ENCODE peak calls at places on chromosomes 3 and 15, in seven cellular contexts. I is transverse colon; C is cardiac muscle cell; Y is lower lobe of right lung; D is CD4-positive, CD25-positive, alpha-beta regulatory T cell; B is HCT116; A is tibial artery. W is an unnamed sample.
A peak's percentile ranks its signal among the peaks of the same experiment; 100 is the strongest.

GRCh38 chr3:96756516-96756915 is 57.9 kb upstream of the EPHA6 start:
- DNase-seq in Y (no peak), C (no peak), A (no peak), B (no peak), D (no peak), I (no peak), W (no peak)

GRCh38 chr3:155236473-155236872 is 57.0 kb downstream of the STRIT1 start:
- DNase-seq in A (no peak), B (no peak), Y (no peak), I (no peak), C (no peak), D (no peak), W (no peak)

GRCh38 chr3:55750525-55750924 is 263.4 kb upstream of the WNT5A start:
- DNase-seq in C (peak; percentile 58), I (peak; percentile 10), D (no peak), A (no peak), B (no peak), Y (peak; percentile 78), W (no peak)

GRCh38 chr15:39629376-39629775 is 48.5 kb downstream of the THBS1 start:
- DNase-seq in B (no peak), D (peak; percentile 16), C (peak; percentile 54), Y (no peak), I (peak; percentile 71), A (no peak), W (no peak)

GRCh38 chr3:19346734-19347133 is 198.4 kb downstream of the KCNH8 start:
- DNase-seq in I (no peak), A (no peak), C (no peak), B (no peak), Y (no peak), D (no peak), W (no peak)

GRCh38 chr3:108103971-108104797 is 13.4 kb upstream of the CD47 start:
- DNase-seq in D (no peak), C (peak; percentile 75), A (no peak), B (no peak), Y (no peak), I (no peak), W (no peak)

GRCh38 chr3:162525052-162525451 is 1028.4 kb downstream of the OTOL1 start:
- DNase-seq in A (no peak), D (no peak), C (peak; percentile 92), Y (no peak), B (no peak), I (peak; percentile 8), W (no peak)

GRCh38 chr3:39181408-39182335 is 10.7 kb downstream of the XIRP1 start:
- DNase-seq in A (no peak), D (no peak), I (no peak), Y (no peak), B (no peak), C (no peak), W (no peak)

GRCh38 chr3:159828542-159828943 is 160.1 kb upstream of the IL12A start:
- DNase-seq in Y (no peak), B (peak; percentile 35), D (peak; percentile 3), I (no peak), C (peak; percentile 73), A (no peak), W (no peak)

GRCh38 chr15:64455951-64456350 is 4.4 kb upstream of the ZNF609 start:
- DNase-seq in B (no peak), C (peak; percentile 53), Y (no peak), A (no peak), D (no peak), I (peak; percentile 20), W (no peak)

GRCh38 chr3:42182555-42182954 is 83.4 kb downstream of the CCK start:
- DNase-seq in D (no peak), A (no peak), C (peak; percentile 13), Y (no peak), B (no peak), I (no peak), W (no peak)

GRCh38 chr3:128841926-128842920 is 37.2 kb upstream of the ACAD9 start:
- DNase-seq in B (no peak), C (no peak), Y (no peak), A (no peak), D (no peak), I (no peak), W (no peak)

GRCh38 chr3:105255351-105255750 is 111.4 kb upstream of the ALCAM start:
- DNase-seq in A (no peak), D (no peak), C (no peak), I (no peak), B (no peak), Y (no peak), W (no peak)

GRCh38 chr3:173920386-173920785 is 522.8 kb downstream of the NLGN1 start:
- DNase-seq in B (no peak), Y (no peak), C (no peak), A (no peak), I (no peak), D (no peak), W (no peak)

GRCh38 chr3:33792167-33792892 is 6.1 kb upstream of the PDCD6IP start:
- DNase-seq in Y (no peak), A (no peak), C (no peak), D (no peak), B (no peak), I (no peak), W (no peak)

GRCh38 chr15:70277556-70277955 is 179.8 kb upstream of the TLE3 start:
- DNase-seq in D (no peak), Y (no peak), C (no peak), I (no peak), A (peak; percentile 15), B (no peak), W (no peak)

DNA sequence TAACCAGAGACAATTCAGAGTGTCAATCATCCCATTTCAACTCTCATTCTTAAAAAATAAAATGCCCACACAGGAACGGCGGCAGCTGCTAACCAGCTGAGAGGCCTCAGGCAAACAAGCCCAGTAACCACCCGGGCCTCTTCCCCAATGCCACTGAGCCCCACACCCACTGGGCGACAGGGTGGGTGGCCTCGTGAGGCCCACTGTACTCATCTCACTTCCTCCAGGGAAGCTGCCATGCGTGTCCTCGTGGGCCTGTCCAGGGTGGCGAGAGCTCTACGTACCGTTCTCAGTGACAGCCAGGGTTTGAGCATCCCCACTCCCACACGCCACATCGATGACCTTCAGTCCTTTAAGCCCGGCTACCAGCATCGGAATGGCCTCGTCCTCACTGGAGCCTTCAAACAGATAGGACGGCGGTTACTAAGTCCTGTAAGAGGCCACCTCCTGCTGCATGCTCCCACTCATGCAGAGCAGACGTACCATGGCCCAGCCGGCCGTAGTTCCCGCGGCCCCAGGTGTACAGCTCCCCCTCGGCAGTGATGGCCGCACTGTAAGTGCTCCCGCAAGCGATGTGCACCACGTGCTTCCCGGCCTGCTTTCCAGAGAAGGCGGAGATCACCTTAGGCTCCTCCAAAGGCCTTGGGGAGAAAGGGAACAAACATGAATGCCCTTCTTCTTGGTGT is 56.5 kb downstream of the HERC2 start:
- DNase-seq in C (no peak), B (no peak), D (no peak), A (no peak), Y (no peak), I (no peak), W (no peak)
- H3K36me3 ChIP-seq in C (peaks cover 47% of the 10 kb centered on the region), B (peaks cover 34% of the 10 kb centered on the region), D (peaks cover 76% of the 10 kb centered on the region), A (peaks cover 84% of the 10 kb centered on the region), Y (peaks cover 96% of the 10 kb centered on the region), I (peaks cover 36% of the 10 kb centered on the region), W (peaks cover 71% of the 10 kb centered on the region)

DNA sequence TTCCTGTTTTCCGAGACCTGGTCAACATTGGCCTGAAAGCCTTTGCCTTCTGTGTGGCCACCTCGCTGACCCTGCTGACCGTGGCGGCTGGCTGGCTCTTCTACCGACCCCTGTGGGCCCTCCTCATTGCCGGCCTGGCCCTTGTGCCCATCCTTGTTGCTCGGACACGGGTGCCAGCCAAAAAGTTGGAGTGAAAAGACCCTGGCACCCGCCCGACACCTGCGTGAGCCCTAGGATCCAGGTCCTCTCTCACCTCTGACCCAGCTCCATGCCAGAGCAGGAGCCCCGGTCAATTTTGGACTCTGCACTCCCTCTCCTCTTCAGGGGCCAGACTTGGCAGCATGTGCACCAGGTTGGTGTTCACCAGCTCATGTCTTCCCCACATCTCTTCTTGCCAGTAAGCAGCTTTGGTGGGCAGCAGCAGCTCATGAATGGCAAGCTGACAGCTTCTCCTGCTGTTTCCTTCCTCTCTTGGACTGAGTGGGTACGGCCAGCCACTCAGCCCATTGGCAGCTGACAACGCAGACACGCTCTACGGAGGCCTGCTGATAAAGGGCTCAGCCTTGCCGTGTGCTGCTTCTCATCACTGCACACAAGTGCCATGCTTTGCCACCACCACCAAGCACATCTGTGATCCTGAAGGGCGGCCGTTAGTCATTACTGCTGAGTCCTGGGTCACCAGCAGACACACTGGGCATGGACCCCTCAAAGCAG is 16.9 kb downstream of the TMEM43 start:
- DNase-seq in I (no peak), B (no peak), A (no peak), Y (no peak), C (no peak), D (no peak), W (peak; percentile 49)
- H3K4me1 ChIP-seq in I (peaks cover 3% of the 10 kb centered on the region), B (peaks cover 36% of the 10 kb centered on the region), A (no peaks in the 10 kb centered on the region), Y (peaks cover 49% of the 10 kb centered on the region), C (peaks cover 32% of the 10 kb centered on the region), D (peaks cover 55% of the 10 kb centered on the region), W (peaks cover 43% of the 10 kb centered on the region)

DNA sequence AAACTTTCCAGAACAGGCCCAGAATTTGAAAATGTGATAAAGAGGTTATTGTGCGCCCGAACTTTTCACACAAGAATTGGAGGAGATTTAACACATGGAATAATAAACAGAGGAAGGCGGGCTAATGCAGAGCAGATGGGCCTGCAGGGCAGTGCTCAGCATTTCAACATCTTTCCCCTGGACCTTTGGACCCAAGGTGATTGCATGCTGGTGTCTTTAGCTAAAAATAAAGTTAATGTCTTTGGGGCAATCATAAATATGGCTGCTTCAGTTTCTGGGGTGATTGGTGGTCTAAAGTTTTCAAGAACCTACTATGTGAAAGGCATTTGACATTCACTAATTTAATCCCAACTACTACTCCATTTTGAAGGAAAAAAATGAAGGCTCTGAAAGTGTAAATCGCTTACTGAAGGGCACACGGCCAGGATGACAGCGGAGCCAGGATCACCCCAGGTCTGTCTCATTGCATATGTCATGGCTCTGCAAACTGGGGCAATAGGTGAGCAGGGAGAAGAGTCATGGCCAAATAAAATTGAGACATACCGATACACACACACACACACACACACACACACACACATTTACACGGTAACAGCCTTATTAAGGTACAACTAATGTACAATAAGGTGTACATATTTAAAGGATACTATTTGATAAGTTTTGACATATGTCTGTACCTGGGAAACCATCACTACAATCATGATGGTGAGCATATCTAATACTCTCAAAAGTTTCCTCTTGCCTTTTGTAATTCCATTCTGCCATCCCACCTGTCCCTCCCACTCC is 243.1 kb upstream of the LRRFIP2 start:
- DNase-seq in Y (no peak), I (no peak), A (no peak), D (no peak), C (no peak), B (no peak), W (no peak)
- H3K36me3 ChIP-seq in Y (peaks cover 16% of the 10 kb centered on the region), I (peaks cover 36% of the 10 kb centered on the region), A (peaks cover 60% of the 10 kb centered on the region), D (peaks cover 33% of the 10 kb centered on the region), C (peaks cover 11% of the 10 kb centered on the region), B (peaks cover 24% of the 10 kb centered on the region), W (no peaks in the 10 kb centered on the region)

GRCh38 chr15:50167112-50167511 is 14.9 kb upstream of the SLC27A2 start:
- DNase-seq in B (no peak), I (no peak), A (no peak), D (no peak), C (no peak), Y (no peak), W (no peak)

GRCh38 chr15:50164458-50164857 is 17.5 kb upstream of the SLC27A2 start:
- DNase-seq in Y (no peak), C (peak; percentile 33), A (no peak), I (no peak), D (no peak), B (no peak), W (peak; percentile 75)

GRCh38 chr15:50163719-50164410 is 18.1 kb upstream of the SLC27A2 start:
- DNase-seq in A (no peak), B (no peak), C (no peak), I (no peak), Y (no peak), D (no peak), W (no peak)

GRCh38 chr15:50166216-50166615 is 15.8 kb upstream of the SLC27A2 start:
- DNase-seq in B (no peak), C (peak; percentile 77), I (no peak), A (no peak), D (no peak), Y (no peak), W (no peak)

GRCh38 chr15:50168778-50169411 is 13.1 kb upstream of the SLC27A2 start:
- DNase-seq in B (no peak), A (no peak), Y (no peak), C (no peak), D (no peak), I (no peak), W (no peak)
- H3K4me1 ChIP-seq in B (peaks cover 27% of the 10 kb centered on the region), A (no peaks in the 10 kb centered on the region), Y (no peaks in the 10 kb centered on the region), C (no peaks in the 10 kb centered on the region), D (no peaks in the 10 kb centered on the region), I (no peaks in the 10 kb centered on the region), W (peaks cover 18% of the 10 kb centered on the region)